ENCODE peak calls at places on chromosomes 16 and 17, in nine cellular contexts. I is ascending aorta, D is SJSA1, O is HAP-1, A is cardiac muscle cell, F is upper lobe of right lung, S is mesendoderm, J is tibial artery, L is small intestine. M is an unnamed sample. For H3K36me3, the result is how much of the 10 kb centered on the place peaks cover.

GRCh38 chr17:77212081-77212832 is 71.5 kb downstream of the SEC14L1 start:
- DNase-seq in L (no peak), J (no peak), F (no peak), A (no peak), O (no peak), D (no peak), S (no peak), I (no peak), M (no peak)

GRCh38 chr16:86722970-86723369 is 144.6 kb downstream of the FOXL1 start:
- DNase-seq in O (no peak), F (no peak), D (no peak), A (peak), J (no peak), I (no peak), L (no peak), S (no peak), M (no peak)

GRCh38 chr16:67537636-67538591 is 9.3 kb downstream of the RIPOR1 start:
- DNase-seq in F (peak), O (no peak), D (no peak), S (peak), A (peak), L (no peak), J (no peak), I (no peak), M (no peak)

GRCh38 chr16:66901626-66902025 is 17.1 kb downstream of the CDH16 start:
- DNase-seq in J (no peak), O (no peak), A (no peak), L (no peak), I (no peak), S (no peak), F (no peak), D (no peak), M (no peak)

GRCh38 chr16:66369055-66369592 is 2.6 kb downstream of the CDH5 start:
- DNase-seq in I (no peak), L (no peak), A (peak), D (no peak), J (no peak), S (no peak), O (no peak), F (peak), M (no peak)

GRCh38 chr17:13957636-13958035 is 111.7 kb upstream of the COX10 start:
- DNase-seq in J (no peak), O (no peak), F (no peak), L (no peak), D (no peak), I (no peak), A (peak), S (no peak), M (no peak)

GRCh38 chr17:48612854-48613691 is 2.0 kb downstream of the HOXB8 start:
- DNase-seq in F (no peak), L (no peak), J (no peak), A (no peak), O (peak), S (peak), I (no peak), D (no peak), M (no peak)

GRCh38 chr17:35913611-35914010 is 17.0 kb downstream of the RDM1 start:
- DNase-seq in O (no peak), S (no peak), J (peak), I (no peak), D (no peak), L (no peak), A (no peak), F (no peak), M (no peak)

GRCh38 chr16:55668337-55669281 is 12.8 kb downstream of the SLC6A2 start:
- DNase-seq in O (no peak), D (no peak), J (no peak), A (peak), L (no peak), F (no peak), I (no peak), S (peak), M (no peak)

GRCh38 chr17:39740357-39741111 is 2.8 kb downstream of the GRB7 start:
- DNase-seq in I (no peak), A (peak), D (peak), F (no peak), O (no peak), J (no peak), L (no peak), S (peak), M (no peak)

GRCh38 chr16:26787924-26788323 is 278.8 kb upstream of the C16orf82 start:
- DNase-seq in A (no peak), J (no peak), F (no peak), D (no peak), I (no peak), O (no peak), L (no peak), S (peak), M (no peak)

GRCh38 chr16:84841787-84842300 is 22.1 kb downstream of the CRISPLD2 start:
- DNase-seq in A (no peak), O (no peak), L (peak), I (no peak), J (no peak), D (no peak), S (peak), F (peak), M (no peak)
- H3K36me3 ChIP-seq in A (under half), O (under half), L (under half), I (under half), J (under half), D (under half), S (under half), F (under half), M (under half)

GRCh38 chr17:82737981-82738877 is 2.8 kb downstream of the FN3K start:
- DNase-seq in S (no peak), O (no peak), D (no peak), L (no peak), F (peak), J (no peak), I (no peak), A (peak), M (no peak)

GRCh38 chr17:82740906-82741759 is 5.7 kb downstream of the FN3K start:
- DNase-seq in A (no peak), O (no peak), I (no peak), D (no peak), S (peak), L (peak), J (no peak), F (no peak), M (no peak)

GRCh38 chr17:82734987-82735866 is at the start of gene FN3K:
- DNase-seq in I (peak), J (peak), O (peak), A (peak), D (no peak), S (peak), F (peak), L (peak), M (no peak)

GRCh38 chr17:82732118-82732743 is 3.2 kb upstream of the FN3K start:
- DNase-seq in D (no peak), I (no peak), J (no peak), O (no peak), L (no peak), A (no peak), F (no peak), S (no peak), M (no peak)

DNA sequence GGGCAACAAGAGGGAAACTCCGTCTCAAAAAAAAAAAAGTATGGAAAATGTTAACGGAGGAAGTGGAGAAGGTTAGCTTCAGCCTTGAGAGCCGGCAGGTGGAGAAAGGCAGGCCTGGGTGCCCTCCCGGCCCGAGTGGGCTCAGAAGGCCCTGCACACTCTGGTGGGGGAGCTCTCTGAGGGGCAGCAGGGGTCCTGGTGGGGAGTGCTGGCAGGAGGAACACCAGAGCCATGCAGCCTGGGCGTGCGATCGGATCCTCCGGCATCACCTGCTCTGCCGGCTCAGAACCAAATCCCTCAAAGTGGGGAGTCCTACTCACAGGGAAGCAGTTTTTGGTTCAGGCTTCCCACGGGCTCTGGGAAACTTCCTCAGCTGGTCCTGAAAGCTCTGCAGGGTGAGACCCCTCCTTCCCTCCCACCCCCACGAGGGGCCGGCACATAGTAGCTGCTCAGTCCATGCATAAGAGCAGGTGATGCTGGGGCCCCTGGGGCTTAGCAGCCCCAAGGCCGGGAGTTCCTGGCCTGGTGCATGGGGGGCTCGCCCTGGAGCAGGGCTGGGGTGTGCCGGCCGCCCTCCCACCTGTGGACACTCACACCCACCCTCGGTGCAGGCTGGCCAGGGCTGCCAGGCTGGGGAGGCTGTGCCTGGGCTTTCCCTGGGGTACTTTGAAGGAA is 1.2 kb downstream of the FN3K start:
- DNase-seq in L (no peak), S (no peak), O (no peak), D (no peak), I (no peak), J (no peak), A (no peak), F (no peak), M (no peak)
- H3K4me3 ChIP-seq in L (peak), S (no peak), O (peak), D (no peak), I (peak), J (peak), A (no peak), F (peak), M (no peak)

DNA sequence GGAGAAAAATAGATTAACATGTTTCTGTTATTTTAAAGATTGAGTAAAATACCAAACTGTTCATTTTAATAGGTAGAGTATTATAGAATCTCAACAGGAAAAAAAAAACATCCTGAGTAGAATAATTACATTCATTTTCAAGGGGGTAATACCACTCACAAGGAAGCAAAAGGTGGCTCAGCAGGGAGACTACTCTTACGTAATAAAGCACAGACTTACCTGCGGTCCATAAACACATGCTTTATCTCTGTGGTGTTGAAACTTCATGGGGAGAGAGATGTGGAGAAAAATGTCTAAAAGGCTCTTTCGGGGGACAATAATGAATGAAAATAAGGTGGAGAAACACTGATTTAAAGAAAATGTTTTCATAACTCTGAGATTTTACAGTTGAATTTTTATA is 171.7 kb downstream of the MRTFB start:
- DNase-seq in L (no peak), J (no peak), F (no peak), S (no peak), I (no peak), D (no peak), A (no peak), O (no peak), M (no peak)
- H3K36me3 ChIP-seq in L (under half), J (half or more), F (half or more), S (under half), I (under half), D (under half), A (under half), O (under half), M (half or more)

DNA sequence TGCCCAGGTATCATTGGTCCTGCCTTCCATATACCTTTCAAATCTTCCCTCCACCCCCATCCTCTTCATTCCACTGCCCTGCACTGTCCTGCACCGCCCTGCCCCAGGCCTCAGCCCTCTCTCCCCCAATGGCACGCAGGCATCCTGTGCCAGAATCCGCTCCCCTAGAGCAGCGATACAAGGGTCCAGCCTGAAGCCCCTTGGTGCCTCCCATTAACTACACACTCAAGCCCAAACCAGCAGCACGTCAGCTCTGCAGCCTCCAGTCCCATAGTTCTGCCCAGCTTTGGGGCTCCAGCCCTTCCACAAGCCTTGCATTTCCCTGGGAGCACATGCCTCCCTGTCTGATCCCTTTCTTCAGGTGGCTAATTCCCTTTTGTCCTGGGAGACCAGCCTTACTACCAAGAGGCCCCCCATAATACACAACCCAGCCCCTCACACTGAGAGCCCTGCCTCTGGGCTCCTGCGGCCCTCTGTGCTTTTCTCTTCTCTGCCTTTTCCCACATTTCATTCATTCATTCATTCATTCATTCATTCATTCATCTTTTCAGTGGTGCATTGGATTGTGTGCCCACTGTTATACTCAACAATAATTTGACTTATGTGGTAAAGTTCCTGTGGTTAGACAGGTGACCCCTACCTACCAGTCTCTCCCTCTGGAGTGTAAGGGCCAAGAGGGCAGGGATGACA is 26.8 kb upstream of the DLX3 start:
- DNase-seq in I (no peak), F (no peak), S (no peak), J (no peak), L (no peak), O (no peak), A (no peak), D (no peak), M (no peak)
- H3K4me3 ChIP-seq in I (no peak), F (no peak), S (no peak), J (no peak), L (no peak), O (no peak), A (no peak), D (no peak), M (no peak)

GRCh38 chr17:80316431-80316830 is 55.8 kb downstream of the RNF213 start:
- DNase-seq in I (no peak), O (no peak), D (no peak), J (peak), F (peak), A (no peak), S (no peak), L (no peak), M (no peak)

GRCh38 chr17:80317706-80317980 is 57.0 kb downstream of the RNF213 start:
- DNase-seq in D (no peak), A (no peak), J (no peak), S (no peak), L (no peak), O (no peak), F (peak), I (no peak), M (no peak)

GRCh38 chr17:80319262-80319998 is 58.8 kb downstream of the RNF213 start:
- DNase-seq in S (no peak), F (peak), A (no peak), J (peak), L (no peak), I (no peak), D (no peak), O (no peak), M (no peak)

GRCh38 chr17:80316927-80317705 is 56.5 kb downstream of the RNF213 start:
- DNase-seq in S (no peak), O (no peak), L (no peak), J (peak), D (no peak), I (no peak), A (no peak), F (peak), M (no peak)

GRCh38 chr17:80318166-80318565 is 57.5 kb downstream of the RNF213 start:
- DNase-seq in A (no peak), O (no peak), L (no peak), J (peak), I (no peak), D (no peak), S (no peak), F (peak), M (no peak)
- H3K36me3 ChIP-seq in A (under half), O (under half), L (under half), J (half or more), I (half or more), D (half or more), S (under half), F (half or more), M (under half)

DNA sequence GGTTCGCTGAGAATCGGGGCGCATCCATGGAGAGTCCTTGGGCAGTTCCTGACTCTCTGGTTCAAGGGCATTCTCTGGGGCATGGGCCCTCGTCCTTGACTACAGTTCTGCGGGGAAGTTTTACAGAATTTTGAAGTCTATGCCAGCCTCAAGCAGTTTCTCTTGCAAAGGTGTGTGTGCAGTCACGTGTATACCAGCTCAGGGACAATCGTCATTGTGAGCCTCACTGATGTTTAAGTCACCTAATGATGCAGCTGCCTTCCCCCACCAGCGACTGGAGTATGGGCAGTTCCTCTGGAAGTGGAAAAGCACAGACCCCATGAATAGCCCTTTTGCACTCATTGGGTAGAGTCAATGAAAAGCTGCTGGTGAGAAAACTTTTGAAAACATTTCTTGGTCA is 1.3 kb downstream of the PLCG2 start:
- DNase-seq in J (no peak), I (no peak), A (no peak), S (no peak), L (no peak), F (no peak), D (no peak), O (no peak), M (no peak)
- H3K4me3 ChIP-seq in J (peak), I (no peak), A (no peak), S (no peak), L (peak), F (peak), D (no peak), O (peak), M (peak)

DNA sequence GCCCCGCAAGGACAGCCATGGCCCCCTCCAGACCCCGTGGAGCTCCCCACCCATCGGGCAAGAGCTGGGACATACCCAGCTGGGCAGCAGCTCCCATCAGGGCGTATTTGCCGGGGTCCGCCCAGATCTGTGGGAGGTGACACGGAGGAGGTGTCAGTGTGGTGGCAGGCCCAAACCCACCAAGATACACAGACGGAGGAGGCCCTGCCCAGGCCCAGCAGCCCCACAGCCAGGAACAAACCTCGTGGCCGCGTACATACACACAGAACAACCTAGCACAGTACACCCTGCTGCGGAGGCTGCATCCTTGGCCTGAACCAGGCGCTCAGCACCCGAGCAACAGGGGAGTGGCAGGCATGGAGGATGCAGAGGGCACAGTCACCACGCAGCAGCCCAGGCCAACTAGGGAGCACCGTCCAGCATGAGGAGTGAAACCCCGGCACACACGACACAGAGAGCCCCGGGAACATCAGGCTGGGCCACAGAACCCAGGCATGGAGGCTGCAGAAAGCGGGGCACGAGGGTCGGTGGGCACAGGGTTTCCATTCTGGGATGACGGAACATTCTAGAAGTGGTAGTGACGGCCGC is 4.9 kb upstream of the CCDC154 start:
- DNase-seq in D (no peak), O (no peak), L (no peak), I (no peak), F (no peak), S (no peak), J (no peak), A (no peak), M (no peak)
- H3K36me3 ChIP-seq in D (under half), O (under half), L (under half), I (half or more), F (half or more), S (under half), J (half or more), A (under half), M (under half)

GRCh38 chr16:69349508-69349907 is 2.1 kb downstream of the TMED6 start:
- DNase-seq in O (no peak), A (no peak), S (no peak), F (no peak), J (no peak), L (no peak), D (no peak), I (no peak), M (no peak)
- H3K4me3 ChIP-seq in O (no peak), A (no peak), S (no peak), F (no peak), J (no peak), L (no peak), D (no peak), I (no peak), M (no peak)

GRCh38 chr17:80693511-80693910 is 148.9 kb downstream of the RPTOR start:
- DNase-seq in A (no peak), D (no peak), I (no peak), F (no peak), O (no peak), L (no peak), S (no peak), J (no peak), M (no peak)
- H3K36me3 ChIP-seq in A (under half), D (under half), I (under half), F (under half), O (under half), L (under half), S (under half), J (under half), M (under half)

M was measured in vagina.